ENCODE peak calls at places on chromosomes 16 and 17, in four cellular contexts. Z is HCT116, O is neural progenitor cell, M is hepatocyte. B is an unnamed sample.

GRCh38 chr16:70258065-70258464 is 6.3 kb upstream of the EXOSC6 start:
- DNase-seq in Z (no peak), O (no peak), M (no peak), B (no peak)

GRCh38 chr17:2013994-2014317 is 11.2 kb downstream of the RTN4RL1 start:
- DNase-seq in Z (no peak), O (no peak), M (no peak), B (no peak)

GRCh38 chr16:67661864-67662652 is 1.3 kb downstream of the PARD6A start:
- DNase-seq in Z (no peak), O (no peak), M (no peak), B (no peak)

GRCh38 chr17:41415411-41415810 is 9.0 kb downstream of the KRT37 start:
- DNase-seq in Z (no peak), O (no peak), M (no peak), B (no peak)

GRCh38 chr16:19940195-19940594 is 55.5 kb upstream of the GPRC5B start:
- DNase-seq in Z (no peak), O (no peak), M (no peak), B (no peak)

GRCh38 chr17:42067371-42068180 is 17.2 kb upstream of the C17orf113 start:
- DNase-seq in Z (no peak), O (peak), M (peak), B (peak)

GRCh38 chr16:69270831-69271230 is 40.3 kb upstream of the VPS4A start:
- DNase-seq in Z (no peak), O (no peak), M (no peak), B (no peak)

GRCh38 chr16:12695454-12695853 is 108.2 kb downstream of the CPPED1 start:
- DNase-seq in Z (no peak), O (no peak), M (no peak), B (no peak)

GRCh38 chr16:71367243-71367976 is 8.9 kb downstream of the CALB2 start:
- DNase-seq in Z (peak), O (peak), M (peak), B (peak)

GRCh38 chr17:12973496-12974318 is 44.1 kb downstream of the ELAC2 start:
- DNase-seq in Z (no peak), O (peak), M (peak), B (no peak)

GRCh38 chr16:67546761-67547422 is 15.4 kb upstream of the CTCF start:
- DNase-seq in Z (peak), O (peak), M (peak), B (peak)

GRCh38 chr17:40178021-40178601 is 841 bp downstream of the RAPGEFL1 start:
- DNase-seq in Z (no peak), O (peak), M (no peak), B (no peak)

GRCh38 chr17:42286411-42287295 is 1.6 kb upstream of the STAT5A start:
- DNase-seq in Z (no peak), O (no peak), M (no peak), B (no peak)

GRCh38 chr16:24544640-24545039 is 5.3 kb downstream of the RBBP6 start:
- DNase-seq in Z (no peak), O (no peak), M (no peak), B (no peak)

GRCh38 chr16:67800252-67801046 is 5.9 kb downstream of the RANBP10 start:
- DNase-seq in Z (no peak), O (no peak), M (no peak), B (no peak)

GRCh38 chr16:87841608-87842208 is 27.6 kb downstream of the SLC7A5 start:
- DNase-seq in Z (no peak), O (no peak), M (no peak), B (no peak)

GRCh38 chr17:48625502-48626201 is 506 bp downstream of the HOXB9 start:
- DNase-seq in Z (no peak), O (peak), M (peak), B (peak)

DNA sequence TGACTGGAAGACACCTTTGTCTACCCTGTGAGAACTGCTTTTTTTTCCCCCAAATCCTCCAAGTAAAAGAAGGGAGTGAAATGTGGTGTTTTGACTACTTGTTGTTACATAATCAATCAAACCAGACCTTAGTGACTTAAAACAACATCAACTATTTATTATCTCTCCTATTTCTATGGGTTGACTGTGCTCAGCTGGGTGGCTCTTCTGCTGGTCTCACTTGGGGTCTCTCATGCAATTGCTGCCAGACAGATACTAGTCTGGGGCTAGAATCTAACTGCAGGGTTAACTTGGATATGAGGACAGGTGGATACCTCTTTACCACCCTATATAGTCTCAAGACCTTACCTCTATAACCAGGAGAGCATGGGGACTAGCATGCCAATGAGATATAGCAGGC is 141.3 kb downstream of the SALL1 start:
- DNase-seq in Z (no peak), O (no peak), M (no peak), B (no peak)
- H3K4me3 ChIP-seq in Z (no peak), O (no peak), M (no peak), B (no peak)

GRCh38 chr17:80798595-80799552 is 192.8 kb upstream of the CHMP6 start:
- DNase-seq in Z (no peak), O (no peak), M (no peak), B (no peak)
- TF ChIP-seq EZH2phosphoT487 in Z (no peak), O (no peak), M (no peak), B (no peak)

DNA sequence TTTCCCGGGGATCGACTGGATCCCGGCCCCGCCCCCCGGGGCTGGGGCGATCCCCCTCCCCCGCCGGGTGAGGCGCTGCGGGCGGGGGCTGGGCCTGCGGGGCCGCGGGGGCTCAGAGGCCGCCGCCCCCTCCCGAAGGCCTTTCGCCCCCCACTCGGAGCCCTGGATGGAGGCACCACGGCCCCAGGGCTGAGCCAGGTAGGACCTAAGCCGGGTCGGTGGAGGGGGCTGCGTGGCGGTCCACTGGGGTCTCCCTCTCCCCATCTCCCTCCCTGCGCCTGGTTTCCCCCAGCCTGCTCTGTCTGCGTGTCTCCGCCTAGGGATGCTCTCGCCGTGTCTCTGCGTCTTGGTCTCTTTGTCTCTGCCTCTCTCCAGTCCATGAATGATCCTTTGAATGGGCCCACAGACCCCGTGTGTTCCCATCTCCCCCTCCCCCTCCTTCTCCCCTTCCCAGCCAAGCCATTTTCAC is 1.6 kb upstream of the TMEM256 start:
- DNase-seq in Z (no peak), O (peak), M (peak), B (no peak)
- H3K4me2 ChIP-seq in Z (peak), O (peak), M (peak), B (peak)

DNA sequence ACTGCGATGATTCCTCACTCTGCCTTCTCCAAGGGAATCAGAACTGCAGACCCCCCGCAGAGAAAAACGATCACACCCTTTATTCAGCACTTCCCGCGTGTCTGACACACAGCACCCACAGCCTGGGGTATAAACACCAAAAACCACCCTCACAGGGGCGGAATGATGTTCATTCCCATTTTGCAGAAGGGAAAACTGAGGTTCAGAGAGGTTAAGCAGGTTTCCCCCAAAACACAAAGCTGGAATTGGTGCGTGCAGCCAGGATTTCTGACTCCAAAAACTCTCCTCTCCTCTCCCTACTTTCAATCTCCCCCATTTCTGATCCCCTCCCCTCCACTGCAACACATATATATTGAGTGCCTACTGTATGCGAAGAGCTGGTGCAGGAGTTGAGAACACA is 55.8 kb downstream of the XYLT1 start:
- DNase-seq in Z (no peak), O (no peak), M (no peak), B (no peak)
- H3K4me3 ChIP-seq in Z (no peak), O (no peak), M (no peak), B (no peak)

GRCh38 chr16:31109622-31110021 is 1.4 kb downstream of the BCKDK start:
- DNase-seq in Z (no peak), O (no peak), M (peak), B (no peak)

GRCh38 chr16:31108794-31109558 is 790 bp downstream of the BCKDK start:
- DNase-seq in Z (no peak), O (no peak), M (peak), B (no peak)

GRCh38 chr16:31107465-31107867 is 720 bp upstream of the BCKDK start:
- DNase-seq in Z (no peak), O (no peak), M (peak), B (peak)

GRCh38 chr16:31106509-31107464 is 1.4 kb upstream of the BCKDK start:
- DNase-seq in Z (no peak), O (no peak), M (peak), B (no peak)

DNA sequence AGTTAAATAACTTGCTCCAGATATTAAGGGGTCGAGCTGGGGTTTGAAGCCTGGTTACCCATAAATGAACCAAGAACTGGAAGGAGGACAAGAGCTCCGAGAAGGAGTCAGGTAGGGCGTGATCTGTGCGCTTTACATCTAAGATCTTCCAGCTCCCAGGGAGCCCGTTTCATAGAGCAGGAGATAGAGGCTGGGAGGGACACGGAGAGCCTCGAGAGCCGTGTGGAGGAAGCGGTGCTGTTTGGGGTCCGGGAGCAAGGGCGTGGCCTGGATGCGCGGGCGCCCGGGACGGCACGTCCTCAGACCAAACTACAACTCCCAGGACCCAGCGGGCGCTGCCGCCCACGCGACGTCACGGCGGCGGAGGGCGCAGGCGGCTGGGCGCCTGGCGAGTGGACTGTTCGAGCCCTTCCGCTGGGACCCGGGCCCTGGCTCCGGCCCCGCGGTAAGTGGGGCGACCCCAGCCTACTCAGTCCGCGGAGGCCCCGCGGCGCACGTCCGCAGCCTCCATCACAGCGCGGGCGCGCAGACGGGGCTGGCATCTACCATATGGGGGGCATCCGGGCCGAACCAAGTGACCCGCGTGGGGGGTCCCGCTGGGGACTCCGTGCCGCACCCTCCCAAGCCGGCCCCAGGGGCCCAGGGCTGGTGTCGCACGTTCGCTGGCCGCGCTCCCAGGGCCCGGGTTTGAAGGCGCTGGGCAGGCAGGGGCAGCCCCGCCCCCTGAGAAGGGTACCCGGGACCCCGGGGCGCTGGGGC is at the start of gene BCKDK:
- DNase-seq in Z (peak), O (peak), M (peak), B (peak)
- TF ChIP-seq EZH2phosphoT487 in Z (no peak), O (no peak), M (no peak), B (no peak)

DNA sequence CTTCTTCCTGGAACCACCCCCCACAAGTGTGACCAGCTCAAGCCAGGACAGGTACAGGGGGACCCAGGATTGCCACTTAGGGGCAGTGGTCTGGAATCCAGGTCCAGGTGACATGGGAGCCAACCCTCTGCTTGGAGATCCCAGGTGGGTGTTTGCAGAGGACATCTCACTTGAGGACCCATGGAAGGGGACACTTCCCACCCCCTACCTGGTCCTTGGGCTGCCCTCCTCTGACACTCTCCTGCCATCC is 145.5 kb downstream of the SEC14L1 start:
- DNase-seq in Z (no peak), O (no peak), M (no peak), B (no peak)
- H3K4me2 ChIP-seq in Z (peak), O (no peak), M (peak), B (no peak)

GRCh38 chr17:60305141-60305540 is 86.8 kb downstream of the USP32 start:
- DNase-seq in Z (no peak), O (no peak), M (peak), B (peak)
- H3K4me3 ChIP-seq in Z (no peak), O (no peak), M (no peak), B (no peak)